ENCODE peak calls at places on chromosomes 7 and 10, in six cellular contexts. One of them, this sample, is unnamed.
A peak's percentile ranks its signal among the peaks of the same experiment; 100 is the strongest.

GRCh38 chr10:6721480-6721879 is 141.4 kb upstream of the PRKCQ start:
- DNase-seq in SJCRH30: peak; percentile 9
- DNase-seq in breast epithelium: no peak
- DNase-seq in tibial artery: no peak
- DNase-seq in PC-3: peak; percentile 54
- DNase-seq in IMR-90: peak; percentile 99
- DNase-seq in this sample: peak; percentile 93

GRCh38 chr10:11856678-11857077 is 33.5 kb downstream of the PROSER2 start:
- DNase-seq in SJCRH30: no peak
- DNase-seq in breast epithelium: no peak
- DNase-seq in tibial artery: no peak
- DNase-seq in PC-3: no peak
- DNase-seq in IMR-90: no peak
- DNase-seq in this sample: no peak

GRCh38 chr7:130959743-130960207 is 225.8 kb upstream of the KLF14 start:
- DNase-seq in SJCRH30: peak; percentile 55
- DNase-seq in breast epithelium: no peak
- DNase-seq in tibial artery: no peak
- DNase-seq in PC-3: peak; percentile 35
- DNase-seq in IMR-90: peak; percentile 85
- DNase-seq in this sample: peak; percentile 93

GRCh38 chr7:82624337-82624736 is 180.8 kb upstream of the CACNA2D1 start:
- DNase-seq in SJCRH30: peak; percentile 57
- DNase-seq in breast epithelium: no peak
- DNase-seq in tibial artery: no peak
- DNase-seq in PC-3: peak; percentile 6
- DNase-seq in IMR-90: peak; percentile 97
- DNase-seq in this sample: no peak

GRCh38 chr10:13425397-13425796 is 77.3 kb upstream of the SEPHS1 start:
- DNase-seq in SJCRH30: no peak
- DNase-seq in breast epithelium: no peak
- DNase-seq in tibial artery: no peak
- DNase-seq in PC-3: no peak
- DNase-seq in IMR-90: no peak
- DNase-seq in this sample: no peak

GRCh38 chr7:156942708-156943090 is 6.8 kb upstream of the NOM1 start:
- DNase-seq in SJCRH30: no peak
- DNase-seq in breast epithelium: no peak
- DNase-seq in tibial artery: no peak
- DNase-seq in PC-3: no peak
- DNase-seq in IMR-90: no peak
- DNase-seq in this sample: no peak

GRCh38 chr7:127447326-127447945 is 54.9 kb upstream of the ZNF800 start:
- DNase-seq in SJCRH30: peak; percentile 84
- DNase-seq in breast epithelium: no peak
- DNase-seq in tibial artery: no peak
- DNase-seq in PC-3: peak; percentile 65
- DNase-seq in IMR-90: peak; percentile 60
- DNase-seq in this sample: peak; percentile 70

GRCh38 chr7:44736896-44737295 is 11.8 kb upstream of the ZMIZ2 start:
- DNase-seq in SJCRH30: no peak
- DNase-seq in breast epithelium: no peak
- DNase-seq in tibial artery: no peak
- DNase-seq in PC-3: no peak
- DNase-seq in IMR-90: no peak
- DNase-seq in this sample: no peak

GRCh38 chr7:102866480-102866879 is 46.3 kb upstream of the LRRC17 start:
- DNase-seq in SJCRH30: peak; percentile 61
- DNase-seq in breast epithelium: no peak
- DNase-seq in tibial artery: no peak
- DNase-seq in PC-3: no peak
- DNase-seq in IMR-90: no peak
- DNase-seq in this sample: peak; percentile 81

GRCh38 chr7:104816537-104816936 is 197.5 kb upstream of the KMT2E start:
- DNase-seq in SJCRH30: no peak
- DNase-seq in breast epithelium: no peak
- DNase-seq in tibial artery: no peak
- DNase-seq in PC-3: no peak
- DNase-seq in IMR-90: no peak
- DNase-seq in this sample: no peak

GRCh38 chr7:28748934-28749584 is 209.1 kb downstream of the TRIL start:
- DNase-seq in SJCRH30: peak; percentile 35
- DNase-seq in breast epithelium: no peak
- DNase-seq in tibial artery: no peak
- DNase-seq in PC-3: peak; percentile 86
- DNase-seq in IMR-90: peak; percentile 71
- DNase-seq in this sample: peak; percentile 81

GRCh38 chr10:99872367-99873162 is 90.1 kb downstream of the ABCC2 start:
- DNase-seq in SJCRH30: peak; percentile 26
- DNase-seq in breast epithelium: no peak
- DNase-seq in tibial artery: no peak
- DNase-seq in PC-3: peak; percentile 2
- DNase-seq in IMR-90: peak; percentile 47
- DNase-seq in this sample: no peak

GRCh38 chr7:1720325-1720724 is 50.2 kb downstream of the ELFN1 start:
- DNase-seq in SJCRH30: no peak
- DNase-seq in breast epithelium: no peak
- DNase-seq in tibial artery: no peak
- DNase-seq in PC-3: no peak
- DNase-seq in IMR-90: no peak
- DNase-seq in this sample: no peak

GRCh38 chr7:16841681-16842080 is 36.9 kb upstream of the AGR2 start:
- DNase-seq in SJCRH30: no peak
- DNase-seq in breast epithelium: no peak
- DNase-seq in tibial artery: no peak
- DNase-seq in PC-3: no peak
- DNase-seq in IMR-90: peak; percentile 62
- DNase-seq in this sample: no peak

GRCh38 chr10:1601371-1601906 is 135.9 kb downstream of the ADARB2 start:
- DNase-seq in SJCRH30: no peak
- DNase-seq in breast epithelium: no peak
- DNase-seq in tibial artery: no peak
- DNase-seq in PC-3: no peak
- DNase-seq in IMR-90: no peak
- DNase-seq in this sample: no peak

DNA sequence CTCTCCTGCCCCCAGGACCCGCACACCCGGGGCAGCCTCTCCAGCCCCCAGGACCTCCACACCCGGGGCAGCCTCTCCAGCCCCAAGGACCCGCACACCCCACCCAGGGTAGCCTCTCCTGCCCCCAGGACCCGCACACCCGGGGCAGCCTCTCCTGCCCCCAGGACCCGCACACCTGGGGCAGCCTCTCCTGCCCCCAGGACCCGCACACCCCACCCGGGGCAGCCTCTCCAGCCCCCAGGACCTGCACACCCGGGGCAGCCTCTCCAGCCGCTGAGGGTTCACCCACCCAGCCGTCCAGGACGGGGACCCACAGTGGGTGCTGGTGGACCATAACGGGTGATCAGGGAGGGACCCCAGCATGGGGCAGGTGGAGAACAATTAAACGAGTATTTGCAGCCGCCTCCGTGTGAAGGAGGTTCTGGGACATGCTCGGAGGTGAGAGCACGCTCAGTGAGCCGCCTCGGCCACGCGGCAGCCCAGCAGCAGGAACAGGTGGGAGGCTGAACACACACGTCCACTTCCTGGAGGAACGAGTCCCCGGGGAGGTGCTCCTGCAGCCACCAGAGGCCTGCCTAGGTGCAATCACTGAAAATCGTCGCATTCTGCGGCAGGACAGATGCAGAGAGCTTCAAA is 107.9 kb downstream of the PDGFA start:
- DNase-seq in SJCRH30: no peak
- DNase-seq in breast epithelium: peak; percentile 27
- DNase-seq in tibial artery: peak; percentile 43
- DNase-seq in PC-3: no peak
- DNase-seq in IMR-90: no peak
- DNase-seq in this sample: no peak
- H3K4me1 ChIP-seq in SJCRH30: no peaks in the 10 kb centered on the region
- H3K4me1 ChIP-seq in breast epithelium: no peaks in the 10 kb centered on the region
- H3K4me1 ChIP-seq in tibial artery: no peaks in the 10 kb centered on the region
- H3K4me1 ChIP-seq in PC-3: no peaks in the 10 kb centered on the region
- H3K4me1 ChIP-seq in IMR-90: no peaks in the 10 kb centered on the region
- H3K4me1 ChIP-seq in this sample: no peaks in the 10 kb centered on the region

GRCh38 chr10:113000876-113001598 is 51.0 kb downstream of the TCF7L2 start:
- DNase-seq in SJCRH30: no peak
- DNase-seq in breast epithelium: peak; percentile 56
- DNase-seq in tibial artery: no peak
- DNase-seq in PC-3: no peak
- DNase-seq in IMR-90: no peak
- DNase-seq in this sample: no peak
- H3K27ac ChIP-seq in SJCRH30: no peak overlapping the region
- H3K27ac ChIP-seq in breast epithelium: peak overlapping the region; percentile 82
- H3K27ac ChIP-seq in tibial artery: peak overlapping the region; percentile 39
- H3K27ac ChIP-seq in PC-3: no peak overlapping the region
- H3K27ac ChIP-seq in IMR-90: no peak overlapping the region
- H3K27ac ChIP-seq in this sample: no peak overlapping the region

GRCh38 chr7:148163246-148163645 is 427.3 kb upstream of the C7orf33 start:
- DNase-seq in SJCRH30: no peak
- DNase-seq in breast epithelium: no peak
- DNase-seq in tibial artery: no peak
- DNase-seq in PC-3: no peak
- DNase-seq in IMR-90: no peak
- DNase-seq in this sample: no peak

GRCh38 chr7:148161771-148162170 is 428.8 kb upstream of the C7orf33 start:
- DNase-seq in SJCRH30: no peak
- DNase-seq in breast epithelium: no peak
- DNase-seq in tibial artery: no peak
- DNase-seq in PC-3: no peak
- DNase-seq in IMR-90: no peak
- DNase-seq in this sample: no peak

GRCh38 chr7:148162808-148163207 is 427.8 kb upstream of the C7orf33 start:
- DNase-seq in SJCRH30: no peak
- DNase-seq in breast epithelium: no peak
- DNase-seq in tibial artery: no peak
- DNase-seq in PC-3: no peak
- DNase-seq in IMR-90: no peak
- DNase-seq in this sample: no peak
- H3K9me3 ChIP-seq in SJCRH30: no peaks in the 10 kb centered on the region
- H3K9me3 ChIP-seq in breast epithelium: no peaks in the 10 kb centered on the region
- H3K9me3 ChIP-seq in tibial artery: no peaks in the 10 kb centered on the region
- H3K9me3 ChIP-seq in PC-3: no peaks in the 10 kb centered on the region
- H3K9me3 ChIP-seq in IMR-90: peaks cover 15% of the 10 kb centered on the region
- H3K9me3 ChIP-seq in this sample: no peaks in the 10 kb centered on the region

GRCh38 chr7:36638586-36639265 is 85.6 kb downstream of the AOAH start:
- DNase-seq in SJCRH30: no peak
- DNase-seq in breast epithelium: no peak
- DNase-seq in tibial artery: no peak
- DNase-seq in PC-3: no peak
- DNase-seq in IMR-90: no peak
- DNase-seq in this sample: no peak
- H3K4me1 ChIP-seq in SJCRH30: peaks cover 21% of the 10 kb centered on the region
- H3K4me1 ChIP-seq in breast epithelium: no peaks in the 10 kb centered on the region
- H3K4me1 ChIP-seq in tibial artery: no peaks in the 10 kb centered on the region
- H3K4me1 ChIP-seq in PC-3: no peaks in the 10 kb centered on the region
- H3K4me1 ChIP-seq in IMR-90: no peaks in the 10 kb centered on the region
- H3K4me1 ChIP-seq in this sample: no peaks in the 10 kb centered on the region

GRCh38 chr7:116696707-116697106 is 24.7 kb downstream of the MET start:
- DNase-seq in SJCRH30: no peak
- DNase-seq in breast epithelium: no peak
- DNase-seq in tibial artery: no peak
- DNase-seq in PC-3: no peak
- DNase-seq in IMR-90: no peak
- DNase-seq in this sample: no peak

GRCh38 chr7:116691664-116692063 is 19.7 kb downstream of the MET start:
- DNase-seq in SJCRH30: no peak
- DNase-seq in breast epithelium: no peak
- DNase-seq in tibial artery: no peak
- DNase-seq in PC-3: peak; percentile 69
- DNase-seq in IMR-90: no peak
- DNase-seq in this sample: no peak

GRCh38 chr7:116689787-116690186 is 17.8 kb downstream of the MET start:
- DNase-seq in SJCRH30: no peak
- DNase-seq in breast epithelium: no peak
- DNase-seq in tibial artery: no peak
- DNase-seq in PC-3: peak; percentile 84
- DNase-seq in IMR-90: no peak
- DNase-seq in this sample: no peak

GRCh38 chr7:116697152-116697551 is 25.2 kb downstream of the MET start:
- DNase-seq in SJCRH30: no peak
- DNase-seq in breast epithelium: no peak
- DNase-seq in tibial artery: no peak
- DNase-seq in PC-3: no peak
- DNase-seq in IMR-90: no peak
- DNase-seq in this sample: no peak

GRCh38 chr7:116692599-116693308 is 20.8 kb downstream of the MET start:
- DNase-seq in SJCRH30: no peak
- DNase-seq in breast epithelium: no peak
- DNase-seq in tibial artery: no peak
- DNase-seq in PC-3: peak; percentile 85
- DNase-seq in IMR-90: peak; percentile 65
- DNase-seq in this sample: no peak
- H3K27ac ChIP-seq in SJCRH30: no peak overlapping the region
- H3K27ac ChIP-seq in breast epithelium: peak overlapping the region; percentile 54
- H3K27ac ChIP-seq in tibial artery: no peak overlapping the region
- H3K27ac ChIP-seq in PC-3: peak overlapping the region; percentile 89
- H3K27ac ChIP-seq in IMR-90: no peak overlapping the region
- H3K27ac ChIP-seq in this sample: no peak overlapping the region

GRCh38 chr10:58178811-58179210 is 88.9 kb downstream of the IPMK start:
- DNase-seq in SJCRH30: peak; percentile 24
- DNase-seq in breast epithelium: no peak
- DNase-seq in tibial artery: no peak
- DNase-seq in PC-3: peak; percentile 51
- DNase-seq in IMR-90: peak; percentile 21
- DNase-seq in this sample: no peak

GRCh38 chr10:58177362-58177947 is 90.2 kb downstream of the IPMK start:
- DNase-seq in SJCRH30: peak; percentile 31
- DNase-seq in breast epithelium: no peak
- DNase-seq in tibial artery: no peak
- DNase-seq in PC-3: peak; percentile 64
- DNase-seq in IMR-90: peak; percentile 47
- DNase-seq in this sample: peak; percentile 46

GRCh38 chr10:58179238-58179637 is 88.5 kb downstream of the IPMK start:
- DNase-seq in SJCRH30: no peak
- DNase-seq in breast epithelium: no peak
- DNase-seq in tibial artery: no peak
- DNase-seq in PC-3: peak; percentile 49
- DNase-seq in IMR-90: peak; percentile 11
- DNase-seq in this sample: no peak

GRCh38 chr10:58184120-58184670 is 83.5 kb downstream of the IPMK start:
- DNase-seq in SJCRH30: no peak
- DNase-seq in breast epithelium: no peak
- DNase-seq in tibial artery: no peak
- DNase-seq in PC-3: no peak
- DNase-seq in IMR-90: no peak
- DNase-seq in this sample: no peak

GRCh38 chr10:58180633-58181032 is 87.1 kb downstream of the IPMK start:
- DNase-seq in SJCRH30: no peak
- DNase-seq in breast epithelium: no peak
- DNase-seq in tibial artery: no peak
- DNase-seq in PC-3: peak; percentile 28
- DNase-seq in IMR-90: peak; percentile 6
- DNase-seq in this sample: no peak
- H3K9me3 ChIP-seq in SJCRH30: no peaks in the 10 kb centered on the region
- H3K9me3 ChIP-seq in breast epithelium: no peaks in the 10 kb centered on the region
- H3K9me3 ChIP-seq in tibial artery: no peaks in the 10 kb centered on the region
- H3K9me3 ChIP-seq in PC-3: no peaks in the 10 kb centered on the region
- H3K9me3 ChIP-seq in IMR-90: no peaks in the 10 kb centered on the region
- H3K9me3 ChIP-seq in this sample: no peaks in the 10 kb centered on the region

DNA sequence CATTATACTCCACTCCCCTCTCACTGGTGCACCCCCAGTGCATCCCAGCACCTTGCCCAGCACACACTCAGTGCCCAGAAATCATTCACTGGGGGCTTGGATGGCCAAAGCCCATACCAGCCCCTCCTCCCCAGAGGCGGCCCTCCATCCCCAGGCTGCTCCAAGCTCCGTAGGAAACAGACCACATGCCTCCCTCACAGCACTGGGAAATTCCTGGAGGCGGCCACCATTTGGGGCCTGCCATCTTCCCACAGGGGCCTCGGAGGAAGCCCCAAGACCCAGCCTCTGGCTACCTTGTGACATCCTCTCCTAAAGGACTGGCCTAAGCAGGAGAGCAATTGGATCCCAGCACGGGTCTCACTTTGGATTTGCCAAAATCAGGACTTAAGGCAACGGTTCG is 49.7 kb downstream of the FOXL3 start:
- DNase-seq in SJCRH30: no peak
- DNase-seq in breast epithelium: no peak
- DNase-seq in tibial artery: no peak
- DNase-seq in PC-3: no peak
- DNase-seq in IMR-90: no peak
- DNase-seq in this sample: no peak
- H3K4me1 ChIP-seq in SJCRH30: no peaks in the 10 kb centered on the region
- H3K4me1 ChIP-seq in breast epithelium: no peaks in the 10 kb centered on the region
- H3K4me1 ChIP-seq in tibial artery: no peaks in the 10 kb centered on the region
- H3K4me1 ChIP-seq in PC-3: peaks cover 13% of the 10 kb centered on the region
- H3K4me1 ChIP-seq in IMR-90: no peaks in the 10 kb centered on the region
- H3K4me1 ChIP-seq in this sample: no peaks in the 10 kb centered on the region

This sample was measured in A673.